ENCODE peak calls at places on chromosomes 13 and 19, in seven cellular contexts. Y is A549, B is ascending aorta, Q is left ventricle myocardium inferior, W is prostate gland, K is IMR-90, J is hepatocyte. H is an unnamed sample.
A peak's percentile ranks its signal among the peaks of the same experiment; 100 is the strongest.

GRCh38 chr19:3743486-3743885 is 18.0 kb downstream of the APBA3 start:
- DNase-seq in Y (peak; percentile 31), B (no peak), Q (no peak), W (no peak), K (no peak), J (no peak), H (no peak)

GRCh38 chr13:82802528-82802927 is 1079.7 kb downstream of the SLITRK1 start:
- DNase-seq in Y (no peak), B (no peak), Q (no peak), W (no peak), K (no peak), J (no peak), H (no peak)

GRCh38 chr19:27858981-27859581 is 1353.9 kb downstream of the UQCRFS1 start:
- DNase-seq in Y (no peak), B (no peak), Q (no peak), W (no peak), K (no peak), J (no peak), H (no peak)

GRCh38 chr13:97780486-97780885 is 173.0 kb upstream of the IPO5 start:
- DNase-seq in Y (no peak), B (no peak), Q (no peak), W (no peak), K (no peak), J (no peak), H (no peak)

GRCh38 chr13:26529441-26529840 is 28.0 kb upstream of the WASF3 start:
- DNase-seq in Y (peak; percentile 3), B (no peak), Q (peak; percentile 26), W (no peak), K (peak; percentile 74), J (peak; percentile 77), H (no peak)

GRCh38 chr19:7177926-7178325 is 108.4 kb downstream of the ZNF557 start:
- DNase-seq in Y (no peak), B (no peak), Q (no peak), W (no peak), K (peak; percentile 50), J (no peak), H (no peak)

GRCh38 chr13:32989331-32989730 is 26.9 kb upstream of the KL start:
- DNase-seq in Y (no peak), B (no peak), Q (no peak), W (no peak), K (no peak), J (no peak), H (no peak)

GRCh38 chr19:49761625-49762311 is 1.3 kb downstream of the TSKS start:
- DNase-seq in Y (peak; percentile 45), B (no peak), Q (peak; percentile 36), W (no peak), K (peak; percentile 56), J (peak; percentile 37), H (no peak)

GRCh38 chr19:56360841-56361240 is 32.5 kb downstream of the ZNF582 start:
- DNase-seq in Y (no peak), B (no peak), Q (no peak), W (no peak), K (no peak), J (no peak), H (no peak)

GRCh38 chr13:40082644-40083043 is 427.2 kb downstream of the COG6 start:
- DNase-seq in Y (peak; percentile 3), B (no peak), Q (no peak), W (no peak), K (no peak), J (no peak), H (no peak)

GRCh38 chr19:897442-898039 is 4.3 kb downstream of the RNU6-9 start:
- DNase-seq in Y (no peak), B (no peak), Q (no peak), W (no peak), K (no peak), J (no peak), H (no peak)

GRCh38 chr19:52188822-52189744 is 769 bp upstream of the PPP2R1A start:
- DNase-seq in Y (peak; percentile 11), B (peak; percentile 99), Q (peak; percentile 83), W (peak; percentile 70), K (no peak), J (peak; percentile 73), H (no peak)

GRCh38 chr19:33488826-33489225 is 32.8 kb downstream of the PEPD start:
- DNase-seq in Y (no peak), B (no peak), Q (no peak), W (no peak), K (no peak), J (no peak), H (no peak)

GRCh38 chr19:41740415-41741243 is 14.7 kb upstream of the CEACAM6 start:
- DNase-seq in Y (no peak), B (no peak), Q (no peak), W (no peak), K (no peak), J (no peak), H (no peak)

DNA sequence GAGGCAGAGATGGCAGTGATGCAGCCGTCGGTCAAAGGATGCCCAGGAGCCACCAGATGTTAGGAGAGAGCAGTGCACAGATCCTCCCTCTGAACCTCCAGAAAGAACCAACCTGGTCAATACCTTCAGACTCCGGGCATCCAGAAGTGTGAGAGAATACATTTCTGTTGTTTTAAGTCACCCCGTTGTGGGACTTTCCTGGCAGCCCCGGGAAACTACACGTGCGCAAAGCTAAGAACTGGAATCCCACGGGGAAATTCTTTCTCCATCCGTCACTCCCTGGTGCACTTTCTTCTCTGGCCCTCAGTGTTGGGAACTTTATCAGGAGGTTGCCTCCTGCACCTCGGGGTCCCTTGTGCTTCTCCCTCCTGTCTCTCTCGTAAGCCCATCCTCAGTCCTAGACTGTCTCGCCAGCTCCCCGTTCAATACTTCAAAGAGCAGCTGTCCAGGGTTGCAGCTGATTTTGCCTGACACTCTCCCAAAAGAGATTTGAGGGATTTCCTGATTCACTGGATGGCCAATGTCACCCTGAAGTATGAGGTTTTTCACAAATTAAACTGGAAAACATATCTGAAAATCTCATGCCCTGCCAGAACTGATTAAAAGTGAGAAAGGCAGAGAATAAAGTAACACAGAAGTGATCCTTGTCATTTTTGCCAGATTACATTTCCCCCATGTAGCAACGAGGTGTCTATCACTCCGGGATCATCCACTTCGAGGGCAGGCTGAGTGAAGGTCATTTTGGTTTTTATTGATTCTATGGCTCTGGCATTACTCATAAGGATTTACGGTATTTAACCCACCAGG is 136.8 kb downstream of the DCT start:
- DNase-seq in Y (no peak), B (no peak), Q (no peak), W (no peak), K (no peak), J (no peak), H (no peak)
- H3K4me3 ChIP-seq in Y (no peak overlapping the region), B (peak overlapping the region; percentile 27), Q (no peak overlapping the region), W (no peak overlapping the region), K (no peak overlapping the region), J (no peak overlapping the region), H (no peak overlapping the region)

DNA sequence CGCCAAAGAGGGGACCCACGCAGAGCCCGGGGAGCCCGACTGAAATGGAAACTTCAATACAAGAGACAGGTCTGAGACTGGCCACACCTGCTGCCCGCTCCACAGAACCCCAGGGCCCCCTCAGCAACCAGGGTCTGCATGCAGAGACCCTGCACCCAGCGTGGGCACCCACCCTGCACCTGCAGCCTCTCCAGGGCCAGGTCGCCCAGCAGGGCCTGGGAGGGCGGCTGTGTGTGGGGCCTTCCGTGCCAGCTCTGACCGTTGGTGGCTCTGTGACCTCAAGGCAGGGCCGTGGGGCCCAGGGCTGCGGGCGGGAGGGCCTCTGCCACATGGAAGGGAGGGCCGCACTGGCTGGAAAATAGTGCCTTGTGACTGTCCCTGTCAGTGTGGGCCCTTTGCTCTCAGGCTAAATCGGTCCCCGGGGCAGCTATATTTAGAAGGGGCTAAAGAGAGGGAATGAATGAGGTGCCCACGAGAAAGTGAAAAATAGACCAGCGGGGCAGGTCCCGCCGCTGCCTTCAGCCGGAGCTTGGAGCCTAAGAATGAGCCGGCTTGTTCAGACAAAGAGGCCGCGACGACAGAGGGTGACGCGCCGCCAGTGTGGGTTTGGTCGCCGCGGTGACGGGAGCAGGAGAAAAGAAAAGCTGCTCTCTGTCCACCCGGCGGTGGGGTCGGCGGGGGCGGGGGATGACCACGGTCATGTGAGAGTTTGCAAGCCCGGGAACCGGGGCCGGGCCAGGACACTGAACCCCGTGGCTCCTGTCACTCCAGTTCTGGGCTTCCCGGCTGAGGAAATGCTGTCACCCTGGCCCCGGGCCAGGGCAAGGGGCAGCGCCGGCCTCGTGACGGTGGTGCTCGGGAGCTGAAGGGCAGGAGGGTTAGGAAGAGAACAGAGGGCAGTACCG is 70.5 kb downstream of the GADD45B start:
- DNase-seq in Y (no peak), B (peak; percentile 78), Q (peak; percentile 90), W (peak; percentile 45), K (no peak), J (peak; percentile 80), H (peak; percentile 64)
- TF ChIP-seq CTCF in Y (no peak), B (no peak), Q (no peak), W (no peak), K (no peak), J (no peak), H (no peak)

GRCh38 chr13:46377554-46377953 is 9.5 kb downstream of the RUBCNL start:
- DNase-seq in Y (no peak), B (no peak), Q (no peak), W (no peak), K (no peak), J (no peak), H (no peak)

GRCh38 chr13:46374710-46375109 is 12.3 kb downstream of the RUBCNL start:
- DNase-seq in Y (no peak), B (no peak), Q (no peak), W (no peak), K (no peak), J (no peak), H (no peak)

GRCh38 chr13:46380242-46380641 is 6.8 kb downstream of the RUBCNL start:
- DNase-seq in Y (no peak), B (no peak), Q (no peak), W (no peak), K (no peak), J (no peak), H (no peak)

GRCh38 chr13:46382224-46382623 is 4.8 kb downstream of the RUBCNL start:
- DNase-seq in Y (no peak), B (no peak), Q (no peak), W (no peak), K (no peak), J (no peak), H (no peak)

DNA sequence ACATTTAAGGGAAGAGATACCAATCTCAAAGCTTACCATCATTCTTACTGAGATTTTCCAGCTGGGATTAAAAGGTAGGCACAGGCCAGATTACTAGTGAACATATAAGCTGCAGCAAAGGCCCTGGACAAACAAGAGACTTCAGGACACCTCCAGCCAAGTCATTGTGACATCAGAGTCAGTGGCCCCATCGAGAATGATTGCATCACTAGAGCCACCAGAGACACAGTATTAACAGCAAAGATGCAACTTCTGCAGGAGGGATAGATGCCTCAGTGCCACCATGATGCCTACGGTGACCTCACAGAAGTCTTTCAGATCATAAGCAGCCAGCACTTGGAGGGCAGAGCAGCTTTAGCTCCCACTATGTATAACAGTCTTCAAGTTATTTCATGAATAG is 8.6 kb downstream of the RUBCNL start:
- DNase-seq in Y (no peak), B (no peak), Q (no peak), W (no peak), K (no peak), J (no peak), H (no peak)
- H3K4me3 ChIP-seq in Y (no peak overlapping the region), B (no peak overlapping the region), Q (no peak overlapping the region), W (no peak overlapping the region), K (no peak overlapping the region), J (no peak overlapping the region), H (no peak overlapping the region)

DNA sequence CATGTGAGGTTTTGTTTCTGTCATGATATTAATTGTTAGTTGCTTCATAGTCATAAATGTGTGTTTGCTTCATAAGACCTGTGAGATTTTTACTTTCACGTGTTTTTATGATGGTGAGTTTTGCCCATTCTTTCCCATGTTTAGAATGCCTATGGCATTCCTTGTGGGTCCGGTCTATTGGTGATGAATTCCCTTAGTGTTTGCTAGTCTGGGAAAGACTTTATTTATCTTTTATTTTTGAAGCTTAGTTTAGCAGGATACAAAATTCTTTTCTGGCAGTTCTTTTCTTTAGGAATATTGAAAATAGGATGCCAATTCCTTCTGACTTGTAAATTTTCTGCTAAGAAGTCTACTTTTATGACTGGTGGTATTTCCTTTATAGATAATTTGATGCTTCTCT is 332.7 kb downstream of the OXGR1 start:
- DNase-seq in Y (no peak), B (no peak), Q (no peak), W (no peak), K (no peak), J (no peak), H (no peak)
- TF ChIP-seq CTCF in Y (no peak), B (no peak), Q (no peak), W (no peak), K (no peak), J (no peak), H (no peak)